ENCODE peak calls at places on chromosomes 6 and 20, in seven cellular contexts. U, C, B, Q, M, G and S are unnamed samples.

GRCh38 chr6:6057442-6058053 is 50.8 kb upstream of the NRN1 start:
- DNase-seq in U (peak), C (peak), B (peak), Q (peak), M (no peak), G (peak), S (peak)

GRCh38 chr6:118708055-118708454 is 56.7 kb upstream of the CEP85L start:
- DNase-seq in U (no peak), C (no peak), B (no peak), Q (no peak), M (no peak), G (no peak), S (no peak)

GRCh38 chr20:37242503-37242902 is 19.1 kb downstream of the GHRH start:
- DNase-seq in U (no peak), C (no peak), B (no peak), Q (no peak), M (no peak), G (no peak), S (no peak)

GRCh38 chr6:111038534-111039252 is 48.6 kb upstream of the SLC16A10 start:
- DNase-seq in U (no peak), C (no peak), B (no peak), Q (no peak), M (no peak), G (peak), S (no peak)

GRCh38 chr6:130834482-130835251 is 7.5 kb downstream of the SMLR1 start:
- DNase-seq in U (no peak), C (no peak), B (no peak), Q (peak), M (no peak), G (no peak), S (no peak)

GRCh38 chr6:36432151-36432633 is 10.5 kb downstream of the PXT1 start:
- DNase-seq in U (no peak), C (no peak), B (no peak), Q (no peak), M (no peak), G (no peak), S (no peak)

GRCh38 chr6:109318328-109318876 is 63.9 kb downstream of the CD164 start:
- DNase-seq in U (no peak), C (no peak), B (no peak), Q (peak), M (no peak), G (no peak), S (no peak)

GRCh38 chr6:11771473-11772048 is 7.0 kb downstream of the ADTRP start:
- DNase-seq in U (no peak), C (no peak), B (no peak), Q (no peak), M (no peak), G (no peak), S (no peak)

GRCh38 chr6:151493495-151494234 is at the start of gene CCDC170:
- DNase-seq in U (no peak), C (no peak), B (peak), Q (peak), M (peak), G (no peak), S (peak)

GRCh38 chr6:151757506-151757955 is 50.0 kb upstream of the ESR1 start:
- DNase-seq in U (no peak), C (peak), B (no peak), Q (peak), M (no peak), G (no peak), S (no peak)

GRCh38 chr6:44304282-44305199 is 8.6 kb downstream of the AARS2 start:
- DNase-seq in U (peak), C (no peak), B (peak), Q (peak), M (peak), G (peak), S (no peak)

GRCh38 chr20:4076671-4077070 is 61.3 kb upstream of the RNF24 start:
- DNase-seq in U (peak), C (no peak), B (no peak), Q (no peak), M (no peak), G (no peak), S (no peak)

GRCh38 chr20:22775671-22776139 is 191.3 kb upstream of the FOXA2 start:
- DNase-seq in U (peak), C (no peak), B (no peak), Q (peak), M (no peak), G (no peak), S (no peak)

GRCh38 chr6:1500874-1501273 is 108.8 kb upstream of the FOXC1 start:
- DNase-seq in U (no peak), C (no peak), B (no peak), Q (no peak), M (no peak), G (no peak), S (no peak)

GRCh38 chr6:137229075-137229759 is 10.0 kb upstream of the IFNGR1 start:
- DNase-seq in U (no peak), C (no peak), B (no peak), Q (no peak), M (no peak), G (no peak), S (no peak)

GRCh38 chr6:126339796-126340750 is at the start of gene CENPW:
- DNase-seq in U (peak), C (peak), B (peak), Q (peak), M (peak), G (peak), S (peak)

GRCh38 chr6:2748183-2748582 is 2.5 kb downstream of the MYLK4 start:
- DNase-seq in U (no peak), C (no peak), B (peak), Q (no peak), M (no peak), G (no peak), S (no peak)

GRCh38 chr6:146814148-146814750 is 215.5 kb downstream of the ADGB start:
- DNase-seq in U (no peak), C (no peak), B (no peak), Q (no peak), M (no peak), G (no peak), S (no peak)

GRCh38 chr6:27251672-27252251 is 4.3 kb downstream of the PRSS16 start:
- DNase-seq in U (peak), C (peak), B (peak), Q (no peak), M (peak), G (peak), S (peak)

GRCh38 chr20:46994341-46994740 is 99.7 kb downstream of the EYA2 start:
- DNase-seq in U (no peak), C (peak), B (no peak), Q (no peak), M (no peak), G (no peak), S (no peak)

GRCh38 chr6:2632943-2633584 is 117.7 kb downstream of the MYLK4 start:
- DNase-seq in U (no peak), C (no peak), B (no peak), Q (no peak), M (no peak), G (no peak), S (no peak)

GRCh38 chr6:10591411-10592160 is 70.4 kb downstream of the GCNT2 start:
- DNase-seq in U (no peak), C (no peak), B (no peak), Q (no peak), M (no peak), G (no peak), S (no peak)

GRCh38 chr20:62197801-62198200 is 15.0 kb downstream of the MTG2 start:
- DNase-seq in U (no peak), C (no peak), B (no peak), Q (no peak), M (no peak), G (no peak), S (no peak)

GRCh38 chr6:7891098-7891872 is 19.3 kb downstream of the TXNDC5 start:
- DNase-seq in U (no peak), C (no peak), B (no peak), Q (no peak), M (no peak), G (no peak), S (no peak)

GRCh38 chr6:34305982-34306702 is 57.3 kb upstream of the SMIM29 start:
- DNase-seq in U (no peak), C (no peak), B (no peak), Q (peak), M (no peak), G (no peak), S (no peak)

GRCh38 chr6:71383891-71384489 is 95.4 kb downstream of the OGFRL1 start:
- DNase-seq in U (peak), C (no peak), B (peak), Q (peak), M (no peak), G (peak), S (no peak)

GRCh38 chr6:38021029-38021428 is 201.5 kb downstream of the ZFAND3 start:
- DNase-seq in U (no peak), C (no peak), B (no peak), Q (no peak), M (no peak), G (no peak), S (no peak)

GRCh38 chr6:37713529-37714119 is 15.9 kb upstream of the MDGA1 start:
- DNase-seq in U (no peak), C (no peak), B (peak), Q (no peak), M (no peak), G (peak), S (no peak)

GRCh38 chr6:89690944-89691324 is 52.4 kb upstream of the LYRM2 start:
- DNase-seq in U (no peak), C (no peak), B (no peak), Q (no peak), M (no peak), G (no peak), S (no peak)

GRCh38 chr6:68958327-68958726 is 323.2 kb downstream of the ADGRB3 start:
- DNase-seq in U (no peak), C (no peak), B (peak), Q (peak), M (no peak), G (no peak), S (peak)

GRCh38 chr6:43804550-43805223 is 34.7 kb downstream of the VEGFA start:
- DNase-seq in U (no peak), C (no peak), B (no peak), Q (peak), M (no peak), G (no peak), S (peak)

GRCh38 chr6:136586295-136586694 is 36.1 kb upstream of the MAP7 start:
- DNase-seq in U (no peak), C (no peak), B (no peak), Q (no peak), M (no peak), G (no peak), S (no peak)

GRCh38 chr6:36676142-36677058 is 2.1 kb upstream of the CDKN1A start:
- DNase-seq in U (no peak), C (no peak), B (peak), Q (peak), M (no peak), G (no peak), S (peak)

GRCh38 chr6:33288942-33289783 is at the start of the genes PFDN6 and WDR46:
- DNase-seq in U (peak), C (peak), B (peak), Q (peak), M (peak), G (peak), S (peak)

GRCh38 chr20:10647471-10647870 is 26.3 kb downstream of the JAG1 start:
- DNase-seq in U (no peak), C (no peak), B (peak), Q (peak), M (no peak), G (peak), S (peak)

GRCh38 chr6:89411019-89411268 is 1.1 kb downstream of the RRAGD start:
- DNase-seq in U (no peak), C (no peak), B (peak), Q (no peak), M (no peak), G (no peak), S (no peak)

GRCh38 chr20:57709823-57710799 is at the start of gene PMEPA1:
- DNase-seq in U (peak), C (no peak), B (peak), Q (peak), M (peak), G (peak), S (peak)

GRCh38 chr6:70385931-70386330 is 27.4 kb upstream of the FAM135A start:
- DNase-seq in U (no peak), C (no peak), B (no peak), Q (no peak), M (no peak), G (no peak), S (no peak)

GRCh38 chr20:4544765-4545164 is 176.9 kb upstream of the PRND start:
- DNase-seq in U (no peak), C (no peak), B (no peak), Q (no peak), M (no peak), G (no peak), S (no peak)

GRCh38 chr6:100446115-100446921 is 18.4 kb downstream of the SIM1 start:
- DNase-seq in U (no peak), C (no peak), B (no peak), Q (no peak), M (peak), G (no peak), S (no peak)

GRCh38 chr6:139708342-139709199 is 334.1 kb upstream of the CITED2 start:
- DNase-seq in U (no peak), C (no peak), B (no peak), Q (peak), M (no peak), G (no peak), S (no peak)

GRCh38 chr6:139713416-139713815 is 339.0 kb upstream of the CITED2 start:
- DNase-seq in U (no peak), C (no peak), B (no peak), Q (no peak), M (no peak), G (no peak), S (no peak)

GRCh38 chr6:139710578-139710977 is 336.1 kb upstream of the CITED2 start:
- DNase-seq in U (no peak), C (no peak), B (no peak), Q (no peak), M (no peak), G (no peak), S (no peak)

GRCh38 chr6:139713911-139714527 is 339.6 kb upstream of the CITED2 start:
- DNase-seq in U (no peak), C (no peak), B (no peak), Q (no peak), M (no peak), G (no peak), S (no peak)

GRCh38 chr6:139711714-139712585 is 337.5 kb upstream of the CITED2 start:
- DNase-seq in U (no peak), C (no peak), B (no peak), Q (no peak), M (no peak), G (no peak), S (no peak)
- TF ChIP-seq JUND in U (no peak), C (no peak), B (peak), Q (no peak), M (no peak), G (no peak), S (no peak)

DNA sequence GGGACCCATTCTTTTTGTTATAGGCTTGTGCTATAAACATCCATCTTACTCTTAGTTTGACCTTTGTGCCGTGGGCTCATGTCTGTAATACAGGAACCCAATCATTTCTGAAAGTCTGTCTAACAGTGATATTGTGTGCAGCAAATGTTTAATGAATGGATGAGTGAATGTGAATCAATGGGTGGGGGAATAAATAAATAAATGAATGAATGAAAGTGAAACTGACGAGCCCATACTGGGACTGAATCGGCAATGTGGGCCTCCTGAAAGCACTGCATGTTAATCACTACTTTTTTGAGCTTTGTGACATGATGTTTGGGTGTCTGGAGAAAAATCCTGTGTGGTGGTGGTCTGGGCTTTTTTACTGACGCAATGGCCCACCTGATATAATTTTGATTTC is 175.0 kb downstream of the GMPR start:
- DNase-seq in U (no peak), C (no peak), B (no peak), Q (no peak), M (no peak), G (no peak), S (no peak)
- TF ChIP-seq JUND in U (no peak), C (no peak), B (no peak), Q (no peak), M (no peak), G (no peak), S (no peak)

GRCh38 chr6:158754738-158755137 is 64.4 kb downstream of the EZR start:
- DNase-seq in U (no peak), C (no peak), B (peak), Q (no peak), M (no peak), G (no peak), S (no peak)

GRCh38 chr6:158756977-158757752 is 62.0 kb downstream of the EZR start:
- DNase-seq in U (no peak), C (no peak), B (no peak), Q (no peak), M (no peak), G (no peak), S (no peak)

GRCh38 chr6:158755636-158756035 is 63.5 kb downstream of the EZR start:
- DNase-seq in U (no peak), C (no peak), B (no peak), Q (no peak), M (no peak), G (no peak), S (no peak)

GRCh38 chr6:158757753-158758090 is 61.4 kb downstream of the EZR start:
- DNase-seq in U (no peak), C (no peak), B (no peak), Q (no peak), M (no peak), G (no peak), S (no peak)

GRCh38 chr6:158756126-158756525 is 63.0 kb downstream of the EZR start:
- DNase-seq in U (no peak), C (no peak), B (peak), Q (no peak), M (no peak), G (no peak), S (no peak)
- TF ChIP-seq JUND in U (no peak), C (no peak), B (no peak), Q (no peak), M (no peak), G (no peak), S (no peak)

GRCh38 chr6:116229287-116229913 is 24.5 kb downstream of the TSPYL4 start:
- DNase-seq in U (peak), C (no peak), B (peak), Q (no peak), M (peak), G (peak), S (no peak)
- TF ChIP-seq JUND in U (no peak), C (no peak), B (no peak), Q (no peak), M (no peak), G (no peak), S (no peak)

GRCh38 chr20:48019496-48019895 is 234.2 kb upstream of the SULF2 start:
- DNase-seq in U (no peak), C (no peak), B (no peak), Q (no peak), M (no peak), G (no peak), S (no peak)
- TF ChIP-seq JUND in U (no peak), C (no peak), B (no peak), Q (no peak), M (no peak), G (no peak), S (no peak)

DNA sequence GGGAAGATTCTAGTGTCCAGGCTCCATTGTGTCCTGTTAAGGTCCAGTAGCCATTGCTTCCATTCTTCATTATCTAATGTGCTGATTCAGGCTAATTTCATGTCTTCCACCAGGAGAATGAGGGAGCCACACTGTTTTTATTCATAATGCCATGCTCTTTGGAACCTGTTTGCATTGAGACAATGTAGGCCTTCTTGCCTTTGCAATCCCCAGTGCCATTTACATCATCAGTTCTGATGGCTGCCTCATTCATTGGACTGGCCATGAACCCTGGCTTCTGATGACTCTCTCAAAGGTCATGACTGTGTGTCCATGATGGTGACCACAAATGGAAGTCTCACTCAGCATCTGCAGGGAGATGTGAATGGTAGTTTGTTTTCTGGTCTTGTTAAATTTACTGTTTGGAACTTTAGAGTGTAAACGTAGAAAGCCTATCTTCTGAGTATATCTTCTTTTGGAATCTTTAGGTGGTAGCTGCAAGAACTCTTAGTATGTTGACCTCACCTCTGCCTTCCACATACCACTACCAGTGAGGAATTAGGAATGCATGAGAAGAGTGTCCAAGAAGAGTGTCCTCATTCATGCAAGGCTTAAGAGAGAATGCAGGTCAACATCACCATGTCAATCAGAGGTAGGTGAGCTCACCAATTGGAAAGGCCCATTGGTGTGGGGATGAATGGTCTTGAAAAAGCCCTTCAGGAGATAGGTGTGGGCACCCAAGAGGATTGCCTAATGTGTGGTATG is 42.9 kb upstream of the ZFP64 start:
- DNase-seq in U (no peak), C (no peak), B (no peak), Q (peak), M (no peak), G (no peak), S (no peak)
- TF ChIP-seq JUND in U (no peak), C (no peak), B (no peak), Q (no peak), M (no peak), G (no peak), S (no peak)

GRCh38 chr6:123526128-123526527 is 110.6 kb downstream of the TRDN start:
- DNase-seq in U (no peak), C (no peak), B (no peak), Q (no peak), M (no peak), G (no peak), S (no peak)
- TF ChIP-seq JUND in U (no peak), C (no peak), B (no peak), Q (no peak), M (no peak), G (no peak), S (no peak)

GRCh38 chr20:2299301-2299700 is 3.5 kb downstream of the TGM3 start:
- DNase-seq in U (no peak), C (no peak), B (no peak), Q (no peak), M (no peak), G (no peak), S (peak)
- TF ChIP-seq JUND in U (no peak), C (no peak), B (no peak), Q (no peak), M (no peak), G (no peak), S (no peak)

DNA sequence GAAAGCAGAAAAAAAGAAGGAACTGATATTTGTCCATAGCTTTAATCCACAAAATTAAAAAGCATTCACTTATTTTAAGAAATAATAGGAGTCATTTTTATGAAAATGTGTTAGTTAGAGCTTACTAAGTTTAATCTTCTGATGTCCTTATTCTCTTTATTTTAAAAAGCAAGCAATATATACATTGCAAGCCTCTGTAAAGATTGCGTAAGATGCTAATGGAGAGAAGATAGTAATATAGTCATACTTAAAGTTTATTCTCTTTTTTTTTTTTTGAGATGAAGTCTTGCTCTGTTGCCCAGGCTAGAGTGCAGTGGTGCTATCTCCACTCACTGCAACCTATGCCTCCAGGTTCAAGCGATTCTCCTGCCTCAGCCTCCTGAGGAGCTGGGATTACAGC is 39.7 kb downstream of the AIG1 start:
- DNase-seq in U (no peak), C (no peak), B (no peak), Q (no peak), M (no peak), G (no peak), S (no peak)
- TF ChIP-seq JUND in U (no peak), C (no peak), B (no peak), Q (no peak), M (no peak), G (no peak), S (no peak)